ENCODE peak calls at places on chromosomes 4 and X, in six cellular contexts. L, O, X, S, J and E are unnamed samples.

GRCh38 chrX:124395145-124395858 is 48.9 kb downstream of the SH2D1A start:
- DNase-seq in J (no peak), S (no peak), O (no peak), X (no peak), L (no peak), E (no peak)

GRCh38 chrX:19332983-19333382 is 10.7 kb upstream of the PDHA1 start:
- DNase-seq in O (peak), L (no peak), X (peak), J (no peak), S (peak), E (peak)

GRCh38 chrX:103831803-103832544 is at the start of gene RAB9B:
- DNase-seq in X (no peak), L (peak), J (peak), O (peak), S (peak), E (no peak)

GRCh38 chrX:120367390-120368100 is 5.7 kb downstream of the ATP1B4 start:
- DNase-seq in O (no peak), S (no peak), L (no peak), J (no peak), X (no peak), E (no peak)

GRCh38 chr4:165016971-165017370 is 14.8 kb upstream of the TRIM60 start:
- DNase-seq in O (peak), X (no peak), L (no peak), J (no peak), S (peak), E (no peak)

GRCh38 chrX:43552166-43552565 is 103.9 kb upstream of the MAOA start:
- DNase-seq in J (no peak), S (no peak), X (no peak), O (no peak), L (no peak), E (no peak)

GRCh38 chr4:8230891-8231290 is 31.8 kb downstream of the SH3TC1 start:
- DNase-seq in S (no peak), X (no peak), L (no peak), J (no peak), O (no peak), E (no peak)

GRCh38 chr4:136056748-136057147 is 1475.5 kb downstream of the PCDH18 start:
- DNase-seq in X (no peak), S (no peak), O (no peak), L (no peak), J (no peak), E (no peak)

GRCh38 chr4:125321709-125322362 is 7.1 kb downstream of the FAT4 start:
- DNase-seq in J (no peak), O (peak), S (no peak), X (no peak), L (no peak), E (no peak)